ENCODE peak calls at places on chromosome 9, in nine cellular contexts. V is left lung; R is activated CD8-positive, alpha-beta memory T cell treated with anti-CD3 and anti-CD28 coated beads for 48 hours; K is OCI-M1; Q is RWPE1; M is transverse colon; E is amygdala; Y is mammary epithelial cell; W is stimulated activated CD4-positive, alpha-beta T cell treated with anti-CD3 and anti-CD28 coated beads, Interleukin-4, amount 100 ng/mL, for 24 hours. F is an unnamed sample.

GRCh38 chr9:89477811-89478583 is 19.9 kb downstream of the SEMA4D start:
- DNase-seq in V (no peak), R (no peak), K (peak; percentile 88), Q (peak; percentile 43), M (no peak), E (no peak), Y (peak; percentile 26), W (peak; percentile 66), F (peak; percentile 31)

GRCh38 chr9:129135476-129135875 is 24.3 kb downstream of the PTPA start:
- DNase-seq in V (no peak), R (no peak), K (no peak), Q (no peak), M (no peak), E (no peak), Y (no peak), W (no peak), F (no peak)

GRCh38 chr9:129125478-129125877 is 14.3 kb downstream of the PTPA start:
- DNase-seq in V (no peak), R (no peak), K (no peak), Q (peak; percentile 76), M (no peak), E (no peak), Y (peak; percentile 95), W (no peak), F (no peak)

GRCh38 chr9:124420991-124421543 is 5.8 kb upstream of the PSMB7 start:
- DNase-seq in V (no peak), R (no peak), K (no peak), Q (no peak), M (no peak), E (peak; percentile 34), Y (no peak), W (no peak), F (no peak)

GRCh38 chr9:107422189-107422802 is 67.3 kb downstream of the KLF4 start:
- DNase-seq in V (peak; percentile 71), R (no peak), K (peak; percentile 78), Q (peak; percentile 82), M (peak; percentile 80), E (no peak), Y (peak; percentile 59), W (peak; percentile 9), F (peak; percentile 78)

GRCh38 chr9:116721944-116722343 is 34.8 kb downstream of the TRIM32 start:
- DNase-seq in V (no peak), R (no peak), K (no peak), Q (no peak), M (no peak), E (no peak), Y (no peak), W (no peak), F (no peak)

GRCh38 chr9:122085260-122085659 is 7.8 kb downstream of the TTLL11 start:
- DNase-seq in V (no peak), R (no peak), K (no peak), Q (no peak), M (no peak), E (no peak), Y (no peak), W (no peak), F (no peak)

GRCh38 chr9:20538956-20539355 is 83.3 kb downstream of the MLLT3 start:
- DNase-seq in V (no peak), R (no peak), K (peak; percentile 43), Q (no peak), M (no peak), E (no peak), Y (peak; percentile 33), W (no peak), F (no peak)

GRCh38 chr9:121607434-121608248 is 43.8 kb upstream of the DAB2IP start:
- DNase-seq in V (no peak), R (no peak), K (peak; percentile 21), Q (no peak), M (no peak), E (no peak), Y (no peak), W (no peak), F (no peak)

GRCh38 chr9:108377382-108377781 is 478.4 kb downstream of the ACTL7B start:
- DNase-seq in V (no peak), R (no peak), K (no peak), Q (no peak), M (no peak), E (no peak), Y (no peak), W (no peak), F (no peak)

GRCh38 chr9:75438716-75439115 is 350.4 kb downstream of the OSTF1 start:
- DNase-seq in V (no peak), R (no peak), K (peak; percentile 14), Q (no peak), M (no peak), E (no peak), Y (no peak), W (no peak), F (no peak)

GRCh38 chr9:20988916-20989315 is 42.5 kb downstream of the HACD4 start:
- DNase-seq in V (no peak), R (no peak), K (no peak), Q (no peak), M (no peak), E (no peak), Y (no peak), W (no peak), F (no peak)

F was measured in small intestine.